ENCODE peak calls at places on chromosome 21, in eight cellular contexts. One of them, this sample, is unnamed.

GRCh38 chr21:32412998-32413504 is 545 bp downstream of the EVA1C start:
- DNase-seq in astrocyte: no peak
- DNase-seq in MM.1S: no peak
- DNase-seq in H9: no peak
- DNase-seq in substantia nigra: peak
- DNase-seq in sigmoid colon: peak
- DNase-seq in lung: peak
- DNase-seq in CD4-positive, alpha-beta T cell: no peak
- DNase-seq in this sample: peak

GRCh38 chr21:38475519-38475918 is 22.8 kb downstream of the ERG start:
- DNase-seq in sigmoid colon: no peak
- DNase-seq in substantia nigra: no peak
- DNase-seq in MM.1S: no peak
- DNase-seq in CD4-positive, alpha-beta T cell: no peak
- DNase-seq in H9: peak
- DNase-seq in astrocyte: no peak
- DNase-seq in lung: no peak
- DNase-seq in this sample: no peak

GRCh38 chr21:33976082-33976979 is 60.7 kb upstream of the ATP5PO start:
- DNase-seq in CD4-positive, alpha-beta T cell: peak
- DNase-seq in astrocyte: peak
- DNase-seq in MM.1S: no peak
- DNase-seq in substantia nigra: no peak
- DNase-seq in sigmoid colon: peak
- DNase-seq in H9: no peak
- DNase-seq in lung: no peak
- DNase-seq in this sample: peak

GRCh38 chr21:38952890-38953289 is 147.2 kb downstream of the ETS2 start:
- DNase-seq in CD4-positive, alpha-beta T cell: no peak
- DNase-seq in MM.1S: no peak
- DNase-seq in astrocyte: no peak
- DNase-seq in lung: no peak
- DNase-seq in substantia nigra: no peak
- DNase-seq in H9: no peak
- DNase-seq in sigmoid colon: no peak
- DNase-seq in this sample: no peak

GRCh38 chr21:23217597-23217996 is 2219.4 kb downstream of the NCAM2 start:
- DNase-seq in CD4-positive, alpha-beta T cell: no peak
- DNase-seq in MM.1S: no peak
- DNase-seq in sigmoid colon: no peak
- DNase-seq in substantia nigra: no peak
- DNase-seq in astrocyte: no peak
- DNase-seq in H9: no peak
- DNase-seq in lung: no peak
- DNase-seq in this sample: no peak

GRCh38 chr21:34726627-34727337 is 58.0 kb downstream of the CLIC6 start:
- DNase-seq in H9: no peak
- DNase-seq in sigmoid colon: no peak
- DNase-seq in substantia nigra: no peak
- DNase-seq in MM.1S: no peak
- DNase-seq in lung: no peak
- DNase-seq in astrocyte: peak
- DNase-seq in CD4-positive, alpha-beta T cell: no peak
- DNase-seq in this sample: no peak

GRCh38 chr21:43767980-43768867 is 7.9 kb downstream of the CSTB start:
- DNase-seq in MM.1S: no peak
- DNase-seq in H9: peak
- DNase-seq in substantia nigra: no peak
- DNase-seq in astrocyte: peak
- DNase-seq in lung: peak
- DNase-seq in CD4-positive, alpha-beta T cell: no peak
- DNase-seq in sigmoid colon: no peak
- DNase-seq in this sample: no peak

GRCh38 chr21:34072145-34073031 is 990 bp upstream of the MRPS6 start:
- DNase-seq in lung: peak
- DNase-seq in astrocyte: no peak
- DNase-seq in MM.1S: no peak
- DNase-seq in CD4-positive, alpha-beta T cell: no peak
- DNase-seq in substantia nigra: no peak
- DNase-seq in H9: no peak
- DNase-seq in sigmoid colon: peak
- DNase-seq in this sample: no peak

GRCh38 chr21:43808367-43808766 is 19.0 kb downstream of the RRP1 start:
- DNase-seq in lung: no peak
- DNase-seq in astrocyte: no peak
- DNase-seq in MM.1S: no peak
- DNase-seq in CD4-positive, alpha-beta T cell: no peak
- DNase-seq in sigmoid colon: no peak
- DNase-seq in H9: no peak
- DNase-seq in substantia nigra: no peak
- DNase-seq in this sample: no peak

GRCh38 chr21:32515869-32516268 is 69.5 kb downstream of the TCP10L start:
- DNase-seq in H9: no peak
- DNase-seq in astrocyte: peak
- DNase-seq in CD4-positive, alpha-beta T cell: no peak
- DNase-seq in lung: no peak
- DNase-seq in substantia nigra: no peak
- DNase-seq in sigmoid colon: no peak
- DNase-seq in MM.1S: no peak
- DNase-seq in this sample: no peak

GRCh38 chr21:39385299-39386145 is 36.6 kb upstream of the HMGN1 start:
- DNase-seq in sigmoid colon: peak
- DNase-seq in H9: no peak
- DNase-seq in MM.1S: no peak
- DNase-seq in CD4-positive, alpha-beta T cell: no peak
- DNase-seq in substantia nigra: peak
- DNase-seq in astrocyte: peak
- DNase-seq in lung: peak
- DNase-seq in this sample: peak

GRCh38 chr21:19853709-19854575 is 1144.3 kb upstream of the NCAM2 start:
- DNase-seq in CD4-positive, alpha-beta T cell: no peak
- DNase-seq in astrocyte: no peak
- DNase-seq in H9: peak
- DNase-seq in sigmoid colon: no peak
- DNase-seq in lung: no peak
- DNase-seq in substantia nigra: no peak
- DNase-seq in MM.1S: peak
- DNase-seq in this sample: no peak

GRCh38 chr21:38434913-38435533 is 63.3 kb downstream of the ERG start:
- DNase-seq in lung: no peak
- DNase-seq in MM.1S: no peak
- DNase-seq in substantia nigra: no peak
- DNase-seq in sigmoid colon: no peak
- DNase-seq in astrocyte: peak
- DNase-seq in H9: no peak
- DNase-seq in CD4-positive, alpha-beta T cell: no peak
- DNase-seq in this sample: no peak

GRCh38 chr21:26293291-26293946 is 122.8 kb upstream of the APP start:
- DNase-seq in CD4-positive, alpha-beta T cell: no peak
- DNase-seq in MM.1S: no peak
- DNase-seq in H9: no peak
- DNase-seq in lung: no peak
- DNase-seq in astrocyte: no peak
- DNase-seq in sigmoid colon: no peak
- DNase-seq in substantia nigra: no peak
- DNase-seq in this sample: no peak

GRCh38 chr21:24200052-24200451 is 1407.2 kb downstream of the MRPL39 start:
- DNase-seq in MM.1S: peak
- DNase-seq in sigmoid colon: no peak
- DNase-seq in substantia nigra: no peak
- DNase-seq in astrocyte: no peak
- DNase-seq in lung: no peak
- DNase-seq in CD4-positive, alpha-beta T cell: no peak
- DNase-seq in H9: no peak
- DNase-seq in this sample: no peak

GRCh38 chr21:33067457-33067856 is 2.5 kb upstream of the OLIG1 start:
- DNase-seq in MM.1S: no peak
- DNase-seq in sigmoid colon: no peak
- DNase-seq in substantia nigra: no peak
- DNase-seq in CD4-positive, alpha-beta T cell: no peak
- DNase-seq in astrocyte: no peak
- DNase-seq in lung: no peak
- DNase-seq in H9: no peak
- DNase-seq in this sample: no peak

GRCh38 chr21:31348188-31348587 is 4.1 kb upstream of the TIAM1 start:
- DNase-seq in astrocyte: no peak
- DNase-seq in substantia nigra: no peak
- DNase-seq in MM.1S: no peak
- DNase-seq in H9: no peak
- DNase-seq in sigmoid colon: no peak
- DNase-seq in CD4-positive, alpha-beta T cell: no peak
- DNase-seq in lung: no peak
- DNase-seq in this sample: no peak

GRCh38 chr21:43603230-43603626 is 56.1 kb downstream of the HSF2BP start:
- DNase-seq in H9: no peak
- DNase-seq in lung: no peak
- DNase-seq in astrocyte: no peak
- DNase-seq in CD4-positive, alpha-beta T cell: no peak
- DNase-seq in substantia nigra: no peak
- DNase-seq in MM.1S: no peak
- DNase-seq in sigmoid colon: no peak
- DNase-seq in this sample: no peak

GRCh38 chr21:33197546-33197945 is 32.2 kb upstream of the IFNAR2 start:
- DNase-seq in H9: no peak
- DNase-seq in astrocyte: no peak
- DNase-seq in sigmoid colon: no peak
- DNase-seq in CD4-positive, alpha-beta T cell: no peak
- DNase-seq in MM.1S: no peak
- DNase-seq in substantia nigra: no peak
- DNase-seq in lung: peak
- DNase-seq in this sample: no peak

GRCh38 chr21:42383331-42383730 is 12.5 kb downstream of the TMPRSS3 start:
- DNase-seq in H9: no peak
- DNase-seq in CD4-positive, alpha-beta T cell: no peak
- DNase-seq in astrocyte: no peak
- DNase-seq in MM.1S: no peak
- DNase-seq in substantia nigra: no peak
- DNase-seq in sigmoid colon: no peak
- DNase-seq in lung: no peak
- DNase-seq in this sample: no peak

GRCh38 chr21:42385619-42386018 is 10.2 kb downstream of the TMPRSS3 start:
- DNase-seq in lung: no peak
- DNase-seq in MM.1S: no peak
- DNase-seq in sigmoid colon: no peak
- DNase-seq in substantia nigra: no peak
- DNase-seq in CD4-positive, alpha-beta T cell: no peak
- DNase-seq in H9: no peak
- DNase-seq in astrocyte: no peak
- DNase-seq in this sample: no peak

GRCh38 chr21:42384184-42384583 is 11.7 kb downstream of the TMPRSS3 start:
- DNase-seq in MM.1S: no peak
- DNase-seq in lung: no peak
- DNase-seq in astrocyte: no peak
- DNase-seq in H9: no peak
- DNase-seq in CD4-positive, alpha-beta T cell: no peak
- DNase-seq in sigmoid colon: no peak
- DNase-seq in substantia nigra: no peak
- DNase-seq in this sample: no peak

GRCh38 chr21:42386034-42386591 is 9.7 kb downstream of the TMPRSS3 start:
- DNase-seq in lung: no peak
- DNase-seq in substantia nigra: no peak
- DNase-seq in MM.1S: no peak
- DNase-seq in CD4-positive, alpha-beta T cell: no peak
- DNase-seq in H9: no peak
- DNase-seq in sigmoid colon: peak
- DNase-seq in astrocyte: no peak
- DNase-seq in this sample: no peak

DNA sequence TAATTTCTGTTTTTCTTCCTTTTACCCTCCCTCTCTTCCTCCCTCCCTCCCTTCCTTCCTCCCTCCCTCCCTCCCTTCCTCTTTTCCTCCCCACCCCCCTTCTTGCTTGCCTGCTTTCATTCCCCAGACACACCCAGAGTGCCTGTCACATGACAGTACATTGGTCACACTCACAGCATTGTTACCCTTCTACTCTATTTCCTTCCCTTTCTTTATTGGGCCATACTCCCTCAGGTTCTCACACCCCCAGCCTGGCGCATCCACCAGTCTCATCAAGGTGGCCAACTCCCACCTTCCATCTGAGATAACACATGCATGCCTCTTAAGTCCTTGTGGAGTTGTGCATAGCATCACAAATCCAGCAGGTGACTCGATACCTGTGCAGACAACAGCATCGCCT is 10.9 kb downstream of the TMPRSS3 start:
- DNase-seq in H9: no peak
- DNase-seq in CD4-positive, alpha-beta T cell: no peak
- DNase-seq in sigmoid colon: no peak
- DNase-seq in lung: no peak
- DNase-seq in substantia nigra: no peak
- DNase-seq in MM.1S: no peak
- DNase-seq in astrocyte: no peak
- DNase-seq in this sample: no peak
- H3K27ac ChIP-seq in H9: no peak
- H3K27ac ChIP-seq in CD4-positive, alpha-beta T cell: no peak
- H3K27ac ChIP-seq in sigmoid colon: no peak
- H3K27ac ChIP-seq in lung: no peak
- H3K27ac ChIP-seq in substantia nigra: no peak
- H3K27ac ChIP-seq in MM.1S: no peak
- H3K27ac ChIP-seq in astrocyte: no peak
- H3K27ac ChIP-seq in this sample: no peak

GRCh38 chr21:46097826-46098286 is at the start of gene COL6A2:
- DNase-seq in astrocyte: no peak
- DNase-seq in H9: peak
- DNase-seq in lung: peak
- DNase-seq in MM.1S: no peak
- DNase-seq in substantia nigra: no peak
- DNase-seq in sigmoid colon: peak
- DNase-seq in CD4-positive, alpha-beta T cell: peak
- DNase-seq in this sample: peak
- H3K27ac ChIP-seq in astrocyte: peak
- H3K27ac ChIP-seq in H9: no peak
- H3K27ac ChIP-seq in lung: peak
- H3K27ac ChIP-seq in MM.1S: no peak
- H3K27ac ChIP-seq in substantia nigra: no peak
- H3K27ac ChIP-seq in sigmoid colon: peak
- H3K27ac ChIP-seq in CD4-positive, alpha-beta T cell: no peak
- H3K27ac ChIP-seq in this sample: no peak

GRCh38 chr21:15732996-15733329 is 3.2 kb downstream of the USP25 start:
- DNase-seq in MM.1S: no peak
- DNase-seq in lung: no peak
- DNase-seq in astrocyte: no peak
- DNase-seq in CD4-positive, alpha-beta T cell: no peak
- DNase-seq in substantia nigra: no peak
- DNase-seq in sigmoid colon: no peak
- DNase-seq in H9: no peak
- DNase-seq in this sample: no peak
- H3K27ac ChIP-seq in MM.1S: no peak
- H3K27ac ChIP-seq in lung: no peak
- H3K27ac ChIP-seq in astrocyte: no peak
- H3K27ac ChIP-seq in CD4-positive, alpha-beta T cell: peak
- H3K27ac ChIP-seq in substantia nigra: no peak
- H3K27ac ChIP-seq in sigmoid colon: peak
- H3K27ac ChIP-seq in H9: no peak
- H3K27ac ChIP-seq in this sample: peak

DNA sequence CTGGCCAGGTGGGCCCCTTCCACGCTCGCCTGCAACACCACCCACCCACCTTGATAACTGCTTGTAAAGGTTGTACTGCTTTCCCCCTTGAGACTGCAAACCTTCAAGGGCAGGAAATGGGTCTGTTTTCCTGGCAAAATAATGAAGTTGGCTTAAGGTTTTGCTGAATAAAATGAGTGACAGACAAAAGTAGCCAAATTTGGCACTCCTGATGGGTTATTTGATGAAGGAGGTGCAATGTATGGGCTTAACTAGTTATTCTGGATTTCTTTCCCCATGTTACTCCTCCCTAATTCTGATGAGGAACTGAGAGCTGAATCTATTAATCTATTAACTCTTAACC is 14.6 kb upstream of the HLCS start:
- DNase-seq in MM.1S: no peak
- DNase-seq in H9: no peak
- DNase-seq in substantia nigra: no peak
- DNase-seq in lung: no peak
- DNase-seq in astrocyte: no peak
- DNase-seq in CD4-positive, alpha-beta T cell: no peak
- DNase-seq in sigmoid colon: no peak
- DNase-seq in this sample: no peak
- H3K27ac ChIP-seq in MM.1S: no peak
- H3K27ac ChIP-seq in H9: no peak
- H3K27ac ChIP-seq in substantia nigra: no peak
- H3K27ac ChIP-seq in lung: no peak
- H3K27ac ChIP-seq in astrocyte: no peak
- H3K27ac ChIP-seq in CD4-positive, alpha-beta T cell: no peak
- H3K27ac ChIP-seq in sigmoid colon: no peak
- H3K27ac ChIP-seq in this sample: no peak